ENCODE peak calls at places on chromosomes 3 and 15, in seven cellular contexts. D, H, B, E, W, R and J are unnamed samples.

GRCh38 chr3:151976211-151977050 is 103.0 kb downstream of the SUCNR1 start:
- DNase-seq in D (peak), H (no peak), B (no peak), E (no peak), W (no peak), R (no peak), J (no peak)

GRCh38 chr3:9147215-9147895 is 102.1 kb downstream of the SRGAP3 start:
- DNase-seq in D (peak), H (no peak), B (no peak), E (no peak), W (no peak), R (no peak), J (no peak)

GRCh38 chr3:188854395-188855149 is 317.2 kb upstream of the TPRG1 start:
- DNase-seq in D (peak), H (no peak), B (no peak), E (no peak), W (no peak), R (peak), J (no peak)

GRCh38 chr3:66037330-66037985 is 1.3 kb downstream of the MAGI1 start:
- DNase-seq in D (peak), H (no peak), B (no peak), E (peak), W (peak), R (peak), J (no peak)

GRCh38 chr3:110686691-110687090 is 384.9 kb upstream of the NECTIN3 start:
- DNase-seq in D (no peak), H (no peak), B (no peak), E (peak), W (peak), R (no peak), J (no peak)

GRCh38 chr3:129313983-129314756 is 35.5 kb downstream of the HMCES start:
- DNase-seq in D (no peak), H (no peak), B (no peak), E (peak), W (no peak), R (no peak), J (no peak)

GRCh38 chr3:72786668-72787067 is 61.6 kb downstream of the SHQ1 start:
- DNase-seq in D (no peak), H (no peak), B (no peak), E (no peak), W (no peak), R (no peak), J (no peak)

GRCh38 chr15:34367128-34368081 is at the start of gene LPCAT4:
- DNase-seq in D (peak), H (peak), B (peak), E (peak), W (peak), R (peak), J (peak)

GRCh38 chr3:89572261-89572660 is 464.8 kb downstream of the EPHA3 start:
- DNase-seq in D (no peak), H (no peak), B (no peak), E (no peak), W (no peak), R (no peak), J (no peak)

GRCh38 chr3:131221731-131222130 is 159.8 kb upstream of the NUDT16 start:
- DNase-seq in D (peak), H (no peak), B (no peak), E (no peak), W (no peak), R (no peak), J (no peak)

GRCh38 chr3:30453364-30454039 is 152.9 kb upstream of the TGFBR2 start:
- DNase-seq in D (no peak), H (no peak), B (no peak), E (no peak), W (no peak), R (no peak), J (no peak)

GRCh38 chr3:14791343-14791945 is 27.3 kb upstream of the FGD5 start:
- DNase-seq in D (peak), H (peak), B (peak), E (no peak), W (peak), R (no peak), J (no peak)

GRCh38 chr15:46088486-46089437 is 453.9 kb downstream of the SQOR start:
- DNase-seq in D (no peak), H (no peak), B (no peak), E (no peak), W (no peak), R (no peak), J (no peak)

GRCh38 chr3:55488398-55489055 is 1.4 kb upstream of the WNT5A start:
- DNase-seq in D (peak), H (no peak), B (no peak), E (no peak), W (peak), R (peak), J (no peak)

GRCh38 chr15:69154684-69155083 is 5.8 kb upstream of the GLCE start:
- DNase-seq in D (peak), H (no peak), B (no peak), E (no peak), W (no peak), R (no peak), J (no peak)

GRCh38 chr15:29917600-29918597 is 95.6 kb upstream of the TJP1 start:
- DNase-seq in D (peak), H (no peak), B (no peak), E (no peak), W (no peak), R (no peak), J (no peak)

GRCh38 chr15:31302029-31302657 is 24.5 kb upstream of the KLF13 start:
- DNase-seq in D (no peak), H (no peak), B (no peak), E (no peak), W (no peak), R (no peak), J (no peak)

GRCh38 chr3:107657971-107658370 is 135.2 kb downstream of the BBX start:
- DNase-seq in D (peak), H (no peak), B (no peak), E (no peak), W (no peak), R (no peak), J (no peak)

GRCh38 chr15:39665629-39666245 is 84.9 kb downstream of the THBS1 start:
- DNase-seq in D (peak), H (no peak), B (no peak), E (no peak), W (no peak), R (no peak), J (no peak)

GRCh38 chr3:36876181-36876936 is 68.5 kb downstream of the TRANK1 start:
- DNase-seq in D (no peak), H (peak), B (no peak), E (no peak), W (no peak), R (peak), J (peak)